ENCODE peak calls at places on chromosomes 11 and 22, in four cellular contexts. P is esophagus squamous epithelium, J is right cardiac atrium, U is right lobe of liver. I is an unnamed sample.

GRCh38 chr22:46829140-46829891 is 66.9 kb downstream of the TBC1D22A start:
- DNase-seq in P (no peak), J (no peak), U (no peak), I (no peak)

GRCh38 chr11:71444811-71445210 is 3.4 kb downstream of the DHCR7 start:
- DNase-seq in U (no peak), P (no peak), J (no peak), I (no peak)

GRCh38 chr11:18987454-18988231 is 48.4 kb upstream of the MRGPRX1 start:
- DNase-seq in J (no peak), P (no peak), U (no peak), I (no peak)

GRCh38 chr22:45235101-45235777 is 5.5 kb downstream of the KIAA0930 start:
- DNase-seq in P (no peak), J (peak; percentile 78), U (no peak), I (peak; percentile 52)

GRCh38 chr11:47154738-47155570 is 21.7 kb downstream of the ARFGAP2 start:
- DNase-seq in P (no peak), J (no peak), U (no peak), I (no peak)

GRCh38 chr11:57340228-57340627 is 2.1 kb downstream of the P2RX3 start:
- DNase-seq in J (no peak), P (no peak), U (no peak), I (no peak)

GRCh38 chr22:45208993-45209838 is 31.5 kb downstream of the KIAA0930 start:
- DNase-seq in U (peak; percentile 34), J (peak; percentile 71), P (no peak), I (no peak)

GRCh38 chr11:76267563-76267962 is 61.3 kb upstream of the WNT11 start:
- DNase-seq in U (no peak), J (peak; percentile 32), P (no peak), I (no peak)

GRCh38 chr22:23147632-23148387 is 2.5 kb downstream of the RAB36 start:
- DNase-seq in U (no peak), P (no peak), J (peak; percentile 7), I (no peak)

GRCh38 chr11:84853841-84854497 is 773.2 kb downstream of the DLG2 start:
- DNase-seq in J (no peak), U (no peak), P (no peak), I (no peak)

GRCh38 chr22:50581031-50581949 is 1.4 kb downstream of the CHKB start:
- DNase-seq in P (no peak), U (peak; percentile 21), J (no peak), I (peak; percentile 49)

GRCh38 chr11:35680506-35680905 is 17.9 kb downstream of the TRIM44 start:
- DNase-seq in P (no peak), U (no peak), J (no peak), I (no peak)

GRCh38 chr11:66282468-66283455 is 4.8 kb downstream of the CNIH2 start:
- DNase-seq in U (peak; percentile 100), P (peak; percentile 95), J (peak; percentile 100), I (peak; percentile 99)

GRCh38 chr11:34605481-34606325 is 15.2 kb upstream of the EHF start:
- DNase-seq in U (no peak), P (no peak), J (no peak), I (no peak)

GRCh38 chr11:85076535-85077330 is 550.4 kb downstream of the DLG2 start:
- DNase-seq in U (no peak), P (no peak), J (no peak), I (no peak)

GRCh38 chr11:71086687-71087258 is 165.6 kb downstream of the SHANK2 start:
- DNase-seq in J (no peak), P (no peak), U (peak; percentile 38), I (no peak)

GRCh38 chr11:100640646-100641045 is 46.4 kb upstream of the ARHGAP42 start:
- DNase-seq in U (no peak), P (no peak), J (no peak), I (no peak)

GRCh38 chr11:63769044-63769718 is 606 bp upstream of the ZFTA start:
- DNase-seq in J (peak; percentile 82), U (peak; percentile 47), P (no peak), I (peak; percentile 52)

DNA sequence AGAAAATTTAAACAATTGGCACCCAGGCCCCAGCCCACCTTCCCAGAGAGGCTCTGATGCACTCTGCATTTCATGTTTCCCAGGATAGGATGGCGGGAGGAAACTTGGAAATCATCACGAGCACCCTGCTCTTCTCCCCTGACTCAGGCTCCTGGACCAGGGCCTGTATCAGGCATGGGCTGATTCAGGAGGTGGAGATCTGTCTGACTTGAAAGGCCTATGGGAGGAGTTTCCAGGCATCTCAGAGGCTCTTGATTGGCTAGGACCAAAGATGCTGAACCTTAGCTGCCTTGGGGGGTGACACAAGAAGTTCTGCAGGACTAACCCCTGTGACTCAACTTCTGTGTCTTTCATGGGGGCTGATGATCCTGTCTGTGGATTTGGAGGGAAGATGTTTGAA is 106.2 kb downstream of the PKNOX2 start:
- DNase-seq in P (no peak), J (no peak), U (no peak), I (no peak)
- H3K27ac ChIP-seq in P (no peak overlapping the region), J (no peak overlapping the region), U (no peak overlapping the region), I (no peak overlapping the region)

GRCh38 chr22:40463727-40464126 is 93.3 kb downstream of the SGSM3 start:
- DNase-seq in P (no peak), J (no peak), U (no peak), I (no peak)
- H3K4me3 ChIP-seq in P (no peak overlapping the region), J (no peak overlapping the region), U (no peak overlapping the region), I (peak overlapping the region; percentile 49)

GRCh38 chr22:38948181-38948940 is 9.0 kb upstream of the APOBEC3A start:
- DNase-seq in U (no peak), J (no peak), P (no peak), I (no peak)

GRCh38 chr22:38946771-38947170 is 10.6 kb upstream of the APOBEC3A start:
- DNase-seq in U (no peak), J (no peak), P (no peak), I (peak; percentile 13)

GRCh38 chr22:38949889-38950405 is 7.5 kb upstream of the APOBEC3A start:
- DNase-seq in J (no peak), P (no peak), U (no peak), I (peak; percentile 44)

GRCh38 chr22:38944653-38945052 is 12.8 kb upstream of the APOBEC3A start:
- DNase-seq in P (no peak), J (no peak), U (no peak), I (no peak)

DNA sequence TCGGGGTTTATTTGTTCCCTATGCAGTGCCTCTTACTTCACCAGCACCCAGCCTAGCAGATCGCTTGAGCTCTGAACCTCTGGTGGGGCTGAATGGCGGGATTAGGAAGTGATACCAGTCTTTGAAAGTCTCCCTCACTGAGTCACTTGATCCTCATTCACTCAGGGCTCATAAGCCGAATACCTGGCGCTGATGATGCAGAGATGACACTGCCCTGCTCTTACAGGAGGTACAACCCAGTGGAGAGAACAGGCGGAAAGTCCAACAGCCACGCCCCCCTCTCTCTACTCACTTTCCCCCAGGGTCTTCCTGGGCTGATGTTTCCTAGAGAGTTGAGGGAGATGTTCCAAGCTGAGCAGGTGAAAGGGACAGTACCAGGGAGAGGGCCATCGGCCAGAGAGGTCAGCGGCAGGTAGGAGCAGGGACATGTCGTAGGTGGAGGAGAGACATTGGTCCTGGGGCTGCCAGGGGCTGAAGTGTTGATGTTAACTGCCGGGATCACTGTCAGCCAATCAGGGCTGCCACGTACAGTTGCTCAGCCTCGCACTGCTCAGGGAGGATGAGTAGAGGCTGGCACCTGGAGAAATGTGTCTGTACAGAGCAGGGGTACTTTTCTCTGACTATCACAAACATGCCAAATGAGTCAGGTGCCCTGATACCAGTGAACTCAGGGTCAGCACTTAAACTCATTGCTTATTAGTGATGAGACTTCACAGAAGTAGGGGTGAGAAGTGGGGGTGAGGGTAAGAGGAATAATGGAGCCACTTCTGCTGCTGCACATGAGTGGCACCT is 9.9 kb upstream of the APOBEC3A start:
- DNase-seq in J (no peak), P (no peak), U (no peak), I (peak; percentile 45)
- H3K27me3 ChIP-seq in J (no peaks in the 10 kb centered on the region), P (no peaks in the 10 kb centered on the region), U (no peaks in the 10 kb centered on the region), I (no peaks in the 10 kb centered on the region)

GRCh38 chr11:62545437-62546243 is 966 bp downstream of the AHNAK start:
- DNase-seq in J (peak; percentile 98), U (peak; percentile 95), P (no peak), I (peak; percentile 91)

GRCh38 chr11:62548545-62549335 is 2.1 kb upstream of the AHNAK start:
- DNase-seq in P (no peak), J (peak; percentile 85), U (peak; percentile 51), I (no peak)

GRCh38 chr11:62547691-62548281 is 1.2 kb upstream of the AHNAK start:
- DNase-seq in U (peak; percentile 72), J (peak; percentile 79), P (no peak), I (no peak)

GRCh38 chr11:62546244-62546936 is at the start of gene AHNAK:
- DNase-seq in J (peak; percentile 96), P (no peak), U (peak; percentile 90), I (peak; percentile 90)

DNA sequence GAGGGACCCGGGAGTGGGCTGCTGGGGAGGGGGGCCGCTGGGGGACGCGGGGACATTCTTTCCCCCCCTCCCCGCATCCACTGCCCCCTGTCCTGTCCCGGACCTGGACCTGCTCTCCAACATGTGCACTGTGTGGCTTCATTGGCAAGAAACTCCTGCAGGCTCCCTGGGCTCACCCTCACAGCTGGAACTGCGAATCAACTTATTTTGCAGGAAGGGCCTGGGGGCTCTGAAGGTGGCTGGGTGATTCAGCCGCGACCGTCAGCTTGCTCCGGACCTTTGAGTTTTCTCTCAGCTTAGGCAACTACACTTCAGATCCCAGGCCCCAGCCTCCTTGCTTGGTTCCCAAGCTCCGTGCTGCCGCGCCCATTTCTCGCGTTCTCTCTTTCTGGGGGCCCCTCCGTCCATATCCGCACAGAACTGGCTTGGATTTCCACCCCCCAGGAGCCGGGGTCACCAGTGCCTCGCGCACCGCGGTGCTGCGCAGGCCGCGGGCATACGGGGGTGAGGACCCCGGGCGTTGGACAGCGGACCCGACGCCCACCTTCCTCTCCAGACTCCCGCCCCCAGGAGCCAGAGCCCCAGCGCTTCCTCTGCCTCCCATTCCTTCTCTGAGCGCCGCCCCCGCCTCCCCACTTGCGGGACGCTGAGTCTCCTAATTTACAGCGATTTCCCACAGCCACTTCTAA is 475 bp upstream of the AHNAK start:
- DNase-seq in U (no peak), J (peak; percentile 76), P (no peak), I (no peak)
- H3K27ac ChIP-seq in U (peak overlapping the region; percentile 94), J (peak overlapping the region; percentile 95), P (peak overlapping the region; percentile 100), I (peak overlapping the region; percentile 97)

DNA sequence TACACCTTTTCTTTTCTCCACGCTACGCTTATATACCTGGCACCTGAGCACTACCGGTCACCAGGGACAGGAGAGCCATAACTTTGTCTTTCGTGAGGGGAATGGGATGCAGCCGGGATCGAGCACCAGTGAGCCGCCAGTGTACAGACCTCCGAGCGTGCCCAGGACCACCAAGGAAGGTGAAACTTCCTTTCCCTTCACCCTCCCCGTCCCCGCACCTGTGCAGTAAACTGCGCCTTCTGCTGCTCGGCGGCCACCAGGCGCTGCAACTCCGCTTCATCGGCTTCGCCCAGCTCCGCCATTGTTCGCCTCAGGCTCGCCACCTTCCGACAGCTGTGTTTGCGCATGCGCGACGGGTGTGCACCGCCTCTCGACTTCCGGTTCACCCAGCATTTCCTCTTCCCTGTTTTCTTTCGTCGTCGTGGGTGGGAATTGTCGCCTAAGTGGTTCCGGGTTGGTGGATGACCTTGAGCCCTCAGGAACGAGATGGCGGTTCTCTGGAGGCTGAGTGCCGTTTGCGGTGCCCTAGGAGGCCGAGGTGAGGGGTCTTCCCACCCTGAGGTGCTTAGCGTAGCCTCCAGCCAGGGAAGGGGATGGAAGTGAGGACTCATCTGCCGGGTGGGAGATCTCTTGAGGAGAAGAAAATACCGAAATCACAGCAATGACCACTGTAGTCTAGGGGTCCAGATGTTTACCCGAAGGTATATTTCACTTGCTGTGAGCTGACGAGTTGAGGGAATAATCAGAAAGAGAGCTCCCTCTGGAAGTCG is at the start of the genes SDHD and TIMM8B:
- DNase-seq in J (peak; percentile 96), P (peak; percentile 81), U (peak; percentile 94), I (peak; percentile 93)
- H3K4me3 ChIP-seq in J (peak within 1 kb of the TSS; percentile 97), P (peak within 1 kb of the TSS; percentile 37), U (peak within 1 kb of the TSS; percentile 68), I (peak within 1 kb of the TSS; percentile 89)

GRCh38 chr11:72585762-72586590 is 88.2 kb downstream of the PDE2A start:
- DNase-seq in J (peak; percentile 77), P (no peak), U (peak; percentile 59), I (peak; percentile 74)
- H3K27me3 ChIP-seq in J (no peaks in the 10 kb centered on the region), P (no peaks in the 10 kb centered on the region), U (no peaks in the 10 kb centered on the region), I (peaks cover 53% of the 10 kb centered on the region)